ENCODE peak calls at places on chromosomes 12 and 14, in four cellular contexts. U, Q, O and V are unnamed samples.

GRCh38 chr12:77686760-77687159 is 143.9 kb upstream of the NAV3 start:
- DNase-seq in U (no peak), Q (peak; percentile 63), O (no peak), V (no peak)

GRCh38 chr12:29547151-29547561 is 49.7 kb upstream of the OVCH1 start:
- DNase-seq in O (no peak), Q (peak; percentile 83), U (no peak), V (no peak)

GRCh38 chr12:25775968-25776367 is 182.5 kb upstream of the RASSF8 start:
- DNase-seq in Q (no peak), O (no peak), U (no peak), V (no peak)

GRCh38 chr14:101855958-101856357 is 94.4 kb downstream of the PPP2R5C start:
- DNase-seq in U (no peak), Q (no peak), O (no peak), V (no peak)

GRCh38 chr14:23512156-23512555 is 39.4 kb downstream of the ZFHX2 start:
- DNase-seq in Q (no peak), U (no peak), O (no peak), V (no peak)

GRCh38 chr12:69099201-69099837 is 140.1 kb upstream of the CPSF6 start:
- DNase-seq in O (no peak), U (no peak), Q (no peak), V (no peak)

GRCh38 chr12:58750484-58750883 is 169.8 kb downstream of the LRIG3 start:
- DNase-seq in O (no peak), Q (peak; percentile 98), U (no peak), V (no peak)

GRCh38 chr14:59360923-59361794 is 104.0 kb downstream of the GPR135 start:
- DNase-seq in U (peak; percentile 42), Q (peak; percentile 75), O (peak; percentile 70), V (no peak)

GRCh38 chr12:64903738-64904137 is 79.3 kb downstream of the TBC1D30 start:
- DNase-seq in O (no peak), U (no peak), Q (no peak), V (no peak)

GRCh38 chr14:95313707-95314106 is 6.0 kb downstream of the CLMN start:
- DNase-seq in O (peak; percentile 73), Q (peak; percentile 89), U (peak; percentile 47), V (peak; percentile 78)

GRCh38 chr14:27006520-27006919 is 408.7 kb upstream of the NOVA1 start:
- DNase-seq in U (no peak), Q (no peak), O (no peak), V (no peak)

GRCh38 chr12:122852336-122853275 is 17.3 kb downstream of the HIP1R start:
- DNase-seq in O (peak; percentile 40), Q (no peak), U (no peak), V (peak; percentile 67)

GRCh38 chr14:68283378-68284123 is 464.0 kb downstream of the RAD51B start:
- DNase-seq in Q (no peak), O (peak; percentile 62), U (no peak), V (peak; percentile 66)

GRCh38 chr14:68282479-68283377 is 463.1 kb downstream of the RAD51B start:
- DNase-seq in U (no peak), O (no peak), Q (no peak), V (no peak)

GRCh38 chr14:68285421-68286179 is 466.0 kb downstream of the RAD51B start:
- DNase-seq in U (no peak), O (no peak), Q (no peak), V (no peak)

GRCh38 chr14:68284834-68285233 is 465.3 kb downstream of the RAD51B start:
- DNase-seq in Q (no peak), U (no peak), O (no peak), V (no peak)

DNA sequence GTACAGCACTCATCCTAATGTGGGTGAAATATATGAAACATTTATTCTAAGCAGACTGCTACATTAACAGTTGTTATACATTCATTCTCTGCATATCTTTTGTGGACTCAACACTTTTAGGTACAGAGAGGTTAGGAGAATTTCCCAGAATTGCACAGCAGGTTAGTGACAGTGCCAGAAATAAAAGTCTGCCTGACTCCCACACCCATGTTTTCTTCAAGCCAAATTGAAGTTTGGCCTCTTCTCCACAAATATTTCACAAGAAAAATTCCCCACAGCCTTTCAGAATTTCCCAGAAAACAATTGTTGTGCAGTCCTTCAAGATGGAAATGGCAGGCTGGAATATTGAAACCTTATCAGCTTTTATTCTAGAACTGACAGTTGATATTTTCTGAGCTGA is 464.8 kb downstream of the RAD51B start:
- DNase-seq in U (no peak), O (no peak), Q (no peak), V (no peak)
- H3K4me1 ChIP-seq in U (peaks cover 15% of the 10 kb centered on the region), O (peaks cover 5% of the 10 kb centered on the region), Q (no peaks in the 10 kb centered on the region), V (peaks cover 28% of the 10 kb centered on the region)

GRCh38 chr12:27843714-27844245 is 63.7 kb upstream of the MANSC4 start:
- DNase-seq in U (no peak), O (no peak), Q (peak; percentile 71), V (no peak)

GRCh38 chr12:27844427-27845090 is 64.5 kb upstream of the MANSC4 start:
- DNase-seq in Q (no peak), U (no peak), O (no peak), V (no peak)

GRCh38 chr12:27838543-27838942 is 58.5 kb upstream of the MANSC4 start:
- DNase-seq in O (no peak), U (no peak), Q (no peak), V (no peak)

GRCh38 chr12:27841392-27841882 is 61.4 kb upstream of the MANSC4 start:
- DNase-seq in U (no peak), O (no peak), Q (no peak), V (no peak)

DNA sequence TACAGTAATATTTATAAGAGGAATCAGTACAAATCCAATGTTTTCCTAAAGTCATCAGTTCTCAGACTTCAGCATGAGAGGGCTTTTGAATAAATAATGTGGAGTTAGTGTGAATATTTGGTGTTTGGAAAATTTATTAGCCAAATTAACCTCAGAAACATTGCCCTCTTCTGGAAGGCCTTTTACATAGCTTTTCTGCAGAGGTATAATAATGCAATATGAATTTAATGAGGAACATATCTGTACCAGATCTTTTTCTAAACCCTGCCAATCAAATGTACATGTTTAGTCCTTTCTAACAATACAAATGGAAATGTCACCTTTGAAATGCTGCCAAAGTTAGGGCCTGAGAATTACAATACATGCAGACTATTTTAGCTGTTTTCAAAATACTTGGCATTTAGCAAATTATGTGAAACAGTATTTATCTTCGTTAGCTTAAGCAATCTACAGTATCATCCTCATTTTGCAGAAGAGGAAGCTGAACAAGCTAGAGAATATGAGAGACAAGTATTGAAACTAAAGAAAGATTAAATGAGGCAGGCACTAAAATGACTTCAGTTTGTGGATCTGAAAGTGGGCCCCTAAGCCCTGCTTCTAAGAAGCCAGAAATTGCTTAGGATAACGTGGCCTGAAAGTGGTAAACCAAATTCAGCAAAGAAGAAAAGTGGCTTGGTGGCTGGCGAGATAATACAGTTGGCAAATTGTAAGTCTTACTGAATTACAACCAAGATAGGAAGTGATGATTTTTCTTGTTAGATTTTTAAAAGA is 60.4 kb upstream of the MANSC4 start:
- DNase-seq in Q (peak; percentile 42), U (no peak), O (no peak), V (no peak)
- TF ChIP-seq CTCF in Q (peak; percentile 63), U (no peak), O (no peak), V (no peak)

GRCh38 chr12:51643951-51644350 is 52.9 kb downstream of the SCN8A start:
- DNase-seq in Q (no peak), O (no peak), U (no peak), V (no peak)
- H3K27ac ChIP-seq in Q (no peak overlapping the region), O (no peak overlapping the region), U (no peak overlapping the region), V (no peak overlapping the region)

DNA sequence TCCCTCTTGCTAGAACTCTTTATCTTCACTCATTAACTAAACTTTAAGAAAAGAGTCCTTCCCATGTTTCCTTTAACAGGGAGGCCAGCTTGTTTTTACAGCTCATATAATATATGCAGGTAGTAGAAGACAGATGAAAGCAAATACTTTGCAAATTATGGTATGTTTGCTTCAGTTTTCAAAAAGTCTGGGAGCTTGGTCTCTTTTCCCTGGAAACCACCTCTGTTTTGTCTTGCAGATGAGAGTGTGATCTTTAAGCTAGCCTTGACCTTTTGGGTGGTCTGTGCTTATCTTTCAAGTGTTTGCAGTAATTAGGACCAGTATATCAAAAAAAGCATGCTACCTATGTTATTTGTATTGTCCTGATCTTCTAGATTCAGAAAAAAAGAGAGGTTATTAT is 62.7 kb downstream of the ERC1 start:
- DNase-seq in U (no peak), Q (no peak), O (no peak), V (no peak)
- H3K4me1 ChIP-seq in U (peaks cover 14% of the 10 kb centered on the region), Q (no peaks in the 10 kb centered on the region), O (no peaks in the 10 kb centered on the region), V (peaks cover 3% of the 10 kb centered on the region)

GRCh38 chr14:78836777-78837176 is 666.6 kb downstream of the NRXN3 start:
- DNase-seq in U (no peak), Q (peak; percentile 46), O (no peak), V (no peak)
- TF ChIP-seq CTCF in U (peak; percentile 16), Q (peak; percentile 44), O (peak; percentile 38), V (peak; percentile 26)

GRCh38 chr14:103187911-103188310 is 64.7 kb downstream of the TNFAIP2 start:
- DNase-seq in O (no peak), U (no peak), Q (no peak), V (no peak)
- H3K27ac ChIP-seq in O (no peak overlapping the region), U (no peak overlapping the region), Q (no peak overlapping the region), V (no peak overlapping the region)

GRCh38 chr14:77045570-77045890 is 17.0 kb upstream of the IRF2BPL start:
- DNase-seq in U (no peak), Q (no peak), O (peak; percentile 37), V (no peak)
- H3K4me1 ChIP-seq in U (peaks cover 68% of the 10 kb centered on the region), Q (peaks cover 45% of the 10 kb centered on the region), O (peaks cover 55% of the 10 kb centered on the region), V (peaks cover 70% of the 10 kb centered on the region)

GRCh38 chr12:56996793-56997545 is 9.4 kb downstream of the ZBTB39 start:
- DNase-seq in Q (no peak), U (no peak), O (no peak), V (no peak)
- TF ChIP-seq CTCF in Q (no peak), U (no peak), O (no peak), V (no peak)

GRCh38 chr14:100616854-100617714 is 29.9 kb upstream of the BEGAIN start:
- DNase-seq in Q (no peak), O (no peak), U (no peak), V (peak; percentile 29)

GRCh38 chr14:100620437-100621100 is 33.4 kb upstream of the BEGAIN start:
- DNase-seq in U (no peak), Q (no peak), O (no peak), V (peak; percentile 42)

GRCh38 chr14:100619382-100620305 is 32.4 kb upstream of the BEGAIN start:
- DNase-seq in Q (no peak), U (no peak), O (no peak), V (peak; percentile 39)

GRCh38 chr14:100617715-100618693 is 30.8 kb upstream of the BEGAIN start:
- DNase-seq in U (peak; percentile 41), Q (peak; percentile 15), O (no peak), V (peak; percentile 72)

DNA sequence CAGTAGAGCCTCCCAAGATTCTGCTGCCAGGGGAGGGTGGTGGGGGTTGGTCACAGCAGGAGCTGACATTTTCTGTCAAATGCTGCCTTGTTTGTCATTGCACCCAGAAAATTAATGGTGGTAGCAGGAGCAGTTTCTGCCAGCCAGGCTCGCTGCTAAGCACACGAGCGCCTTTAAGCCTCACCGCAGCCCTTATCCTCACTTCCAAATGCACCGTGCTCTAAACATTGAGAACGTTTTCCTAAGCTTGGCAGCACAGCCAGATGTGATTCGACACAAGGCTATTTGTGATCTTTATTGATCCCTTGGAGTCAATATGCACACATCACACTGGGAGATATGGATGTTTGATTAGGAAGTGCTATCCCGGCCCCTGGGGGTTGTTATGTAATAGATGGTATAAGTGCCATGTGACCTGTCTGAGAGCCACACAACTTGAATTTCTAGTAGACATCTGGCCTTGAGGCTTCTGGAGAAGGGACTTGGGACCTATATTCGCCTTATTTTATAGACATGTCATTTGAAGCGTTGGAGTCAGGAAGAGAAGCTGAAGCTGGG is 31.6 kb upstream of the BEGAIN start:
- DNase-seq in U (no peak), Q (no peak), O (no peak), V (peak; percentile 18)
- H3K27ac ChIP-seq in U (no peak overlapping the region), Q (no peak overlapping the region), O (no peak overlapping the region), V (no peak overlapping the region)